ENCODE peak calls at places on chromosomes 5 and 9, in seven cellular contexts. One of them, this sample, is unnamed.

GRCh38 chr5:107958861-107959260 is 288.1 kb upstream of the EFNA5 start:
- DNase-seq in brain microvascular endothelial cell: no peak
- DNase-seq in tibial artery: no peak
- DNase-seq in AG04450: no peak
- DNase-seq in HCT116: no peak
- DNase-seq in heart left ventricle: no peak
- DNase-seq in PC-9: no peak
- DNase-seq in this sample: no peak

GRCh38 chr5:124744170-124744911 is 2.1 kb downstream of the ZNF608 start:
- DNase-seq in brain microvascular endothelial cell: no peak
- DNase-seq in tibial artery: peak
- DNase-seq in AG04450: no peak
- DNase-seq in heart left ventricle: peak
- DNase-seq in PC-9: no peak
- DNase-seq in HCT116: no peak
- DNase-seq in this sample: no peak

GRCh38 chr5:157801-158200 is 33.5 kb upstream of the LRRC14B start:
- DNase-seq in tibial artery: no peak
- DNase-seq in AG04450: no peak
- DNase-seq in heart left ventricle: no peak
- DNase-seq in PC-9: no peak
- DNase-seq in brain microvascular endothelial cell: no peak
- DNase-seq in HCT116: no peak
- DNase-seq in this sample: peak

GRCh38 chr5:56409331-56410190 is 176.4 kb upstream of the ANKRD55 start:
- DNase-seq in brain microvascular endothelial cell: peak
- DNase-seq in HCT116: no peak
- DNase-seq in heart left ventricle: peak
- DNase-seq in PC-9: peak
- DNase-seq in AG04450: peak
- DNase-seq in tibial artery: peak
- DNase-seq in this sample: peak

GRCh38 chr5:75512383-75513074 is 838 bp downstream of the POLK start:
- DNase-seq in HCT116: no peak
- DNase-seq in tibial artery: no peak
- DNase-seq in PC-9: no peak
- DNase-seq in AG04450: no peak
- DNase-seq in brain microvascular endothelial cell: no peak
- DNase-seq in heart left ventricle: no peak
- DNase-seq in this sample: peak

GRCh38 chr5:154519375-154519774 is 41.3 kb upstream of the HAND1 start:
- DNase-seq in AG04450: no peak
- DNase-seq in PC-9: peak
- DNase-seq in brain microvascular endothelial cell: peak
- DNase-seq in HCT116: no peak
- DNase-seq in tibial artery: no peak
- DNase-seq in heart left ventricle: no peak
- DNase-seq in this sample: no peak

GRCh38 chr9:122164286-122164685 is 4.6 kb downstream of the MORN5 start:
- DNase-seq in PC-9: no peak
- DNase-seq in brain microvascular endothelial cell: no peak
- DNase-seq in AG04450: no peak
- DNase-seq in heart left ventricle: no peak
- DNase-seq in HCT116: no peak
- DNase-seq in tibial artery: no peak
- DNase-seq in this sample: no peak

GRCh38 chr5:75640395-75640794 is 29.1 kb downstream of the ANKDD1B start:
- DNase-seq in HCT116: peak
- DNase-seq in AG04450: no peak
- DNase-seq in tibial artery: no peak
- DNase-seq in brain microvascular endothelial cell: peak
- DNase-seq in PC-9: peak
- DNase-seq in heart left ventricle: no peak
- DNase-seq in this sample: peak

GRCh38 chr5:132385321-132386105 is 16.0 kb downstream of the SLC22A5 start:
- DNase-seq in AG04450: no peak
- DNase-seq in HCT116: no peak
- DNase-seq in tibial artery: peak
- DNase-seq in brain microvascular endothelial cell: peak
- DNase-seq in PC-9: peak
- DNase-seq in heart left ventricle: peak
- DNase-seq in this sample: peak

GRCh38 chr5:55438931-55439477 is 95.8 kb downstream of the PLPP1 start:
- DNase-seq in heart left ventricle: no peak
- DNase-seq in brain microvascular endothelial cell: peak
- DNase-seq in tibial artery: peak
- DNase-seq in HCT116: no peak
- DNase-seq in PC-9: no peak
- DNase-seq in AG04450: peak
- DNase-seq in this sample: peak

GRCh38 chr5:82105457-82105856 is 133.6 kb downstream of the ATG10 start:
- DNase-seq in heart left ventricle: no peak
- DNase-seq in tibial artery: no peak
- DNase-seq in HCT116: no peak
- DNase-seq in brain microvascular endothelial cell: no peak
- DNase-seq in AG04450: no peak
- DNase-seq in PC-9: no peak
- DNase-seq in this sample: no peak

GRCh38 chr5:128304121-128304520 is 220.6 kb downstream of the SLC12A2 start:
- DNase-seq in tibial artery: no peak
- DNase-seq in AG04450: no peak
- DNase-seq in HCT116: no peak
- DNase-seq in heart left ventricle: no peak
- DNase-seq in PC-9: no peak
- DNase-seq in brain microvascular endothelial cell: peak
- DNase-seq in this sample: peak

GRCh38 chr9:96450613-96451544 is 910 bp downstream of the HABP4 start:
- DNase-seq in heart left ventricle: peak
- DNase-seq in PC-9: no peak
- DNase-seq in tibial artery: peak
- DNase-seq in HCT116: no peak
- DNase-seq in AG04450: no peak
- DNase-seq in brain microvascular endothelial cell: peak
- DNase-seq in this sample: peak

GRCh38 chr5:473344-474192 is 30.6 kb downstream of the EXOC3 start:
- DNase-seq in HCT116: no peak
- DNase-seq in AG04450: no peak
- DNase-seq in heart left ventricle: no peak
- DNase-seq in tibial artery: no peak
- DNase-seq in brain microvascular endothelial cell: no peak
- DNase-seq in PC-9: peak
- DNase-seq in this sample: peak

GRCh38 chr5:96220610-96221390 is 212.2 kb downstream of the PCSK1 start:
- DNase-seq in HCT116: no peak
- DNase-seq in AG04450: no peak
- DNase-seq in tibial artery: no peak
- DNase-seq in brain microvascular endothelial cell: no peak
- DNase-seq in heart left ventricle: no peak
- DNase-seq in PC-9: no peak
- DNase-seq in this sample: no peak

GRCh38 chr5:78758169-78758839 is 109.7 kb upstream of the LHFPL2 start:
- DNase-seq in PC-9: peak
- DNase-seq in tibial artery: no peak
- DNase-seq in AG04450: peak
- DNase-seq in heart left ventricle: no peak
- DNase-seq in HCT116: no peak
- DNase-seq in brain microvascular endothelial cell: no peak
- DNase-seq in this sample: peak

GRCh38 chr5:149069711-149070110 is 6.8 kb upstream of the SH3TC2 start:
- DNase-seq in HCT116: no peak
- DNase-seq in AG04450: no peak
- DNase-seq in heart left ventricle: peak
- DNase-seq in brain microvascular endothelial cell: no peak
- DNase-seq in PC-9: no peak
- DNase-seq in tibial artery: no peak
- DNase-seq in this sample: no peak

GRCh38 chr5:60594715-60595114 is 105.3 kb downstream of the DEPDC1B start:
- DNase-seq in brain microvascular endothelial cell: no peak
- DNase-seq in heart left ventricle: no peak
- DNase-seq in HCT116: no peak
- DNase-seq in tibial artery: no peak
- DNase-seq in AG04450: no peak
- DNase-seq in PC-9: no peak
- DNase-seq in this sample: no peak

GRCh38 chr5:153965102-153965645 is 73.5 kb downstream of the FAM114A2 start:
- DNase-seq in tibial artery: peak
- DNase-seq in AG04450: peak
- DNase-seq in PC-9: no peak
- DNase-seq in brain microvascular endothelial cell: peak
- DNase-seq in heart left ventricle: peak
- DNase-seq in HCT116: peak
- DNase-seq in this sample: peak

GRCh38 chr9:98136489-98136888 is 17.5 kb upstream of the TRIM14 start:
- DNase-seq in brain microvascular endothelial cell: no peak
- DNase-seq in HCT116: no peak
- DNase-seq in heart left ventricle: no peak
- DNase-seq in AG04450: no peak
- DNase-seq in tibial artery: no peak
- DNase-seq in PC-9: no peak
- DNase-seq in this sample: no peak

GRCh38 chr9:34177906-34178697 is 741 bp upstream of the UBAP1 start:
- DNase-seq in tibial artery: no peak
- DNase-seq in heart left ventricle: no peak
- DNase-seq in HCT116: no peak
- DNase-seq in brain microvascular endothelial cell: no peak
- DNase-seq in AG04450: no peak
- DNase-seq in PC-9: no peak
- DNase-seq in this sample: no peak

GRCh38 chr5:73381587-73382411 is 66.8 kb downstream of the FOXD1 start:
- DNase-seq in heart left ventricle: no peak
- DNase-seq in HCT116: no peak
- DNase-seq in AG04450: no peak
- DNase-seq in brain microvascular endothelial cell: no peak
- DNase-seq in tibial artery: no peak
- DNase-seq in PC-9: no peak
- DNase-seq in this sample: no peak

GRCh38 chr5:25881318-25882036 is 1156.9 kb downstream of the CDH9 start:
- DNase-seq in PC-9: no peak
- DNase-seq in brain microvascular endothelial cell: no peak
- DNase-seq in AG04450: no peak
- DNase-seq in tibial artery: no peak
- DNase-seq in HCT116: no peak
- DNase-seq in heart left ventricle: no peak
- DNase-seq in this sample: no peak

DNA sequence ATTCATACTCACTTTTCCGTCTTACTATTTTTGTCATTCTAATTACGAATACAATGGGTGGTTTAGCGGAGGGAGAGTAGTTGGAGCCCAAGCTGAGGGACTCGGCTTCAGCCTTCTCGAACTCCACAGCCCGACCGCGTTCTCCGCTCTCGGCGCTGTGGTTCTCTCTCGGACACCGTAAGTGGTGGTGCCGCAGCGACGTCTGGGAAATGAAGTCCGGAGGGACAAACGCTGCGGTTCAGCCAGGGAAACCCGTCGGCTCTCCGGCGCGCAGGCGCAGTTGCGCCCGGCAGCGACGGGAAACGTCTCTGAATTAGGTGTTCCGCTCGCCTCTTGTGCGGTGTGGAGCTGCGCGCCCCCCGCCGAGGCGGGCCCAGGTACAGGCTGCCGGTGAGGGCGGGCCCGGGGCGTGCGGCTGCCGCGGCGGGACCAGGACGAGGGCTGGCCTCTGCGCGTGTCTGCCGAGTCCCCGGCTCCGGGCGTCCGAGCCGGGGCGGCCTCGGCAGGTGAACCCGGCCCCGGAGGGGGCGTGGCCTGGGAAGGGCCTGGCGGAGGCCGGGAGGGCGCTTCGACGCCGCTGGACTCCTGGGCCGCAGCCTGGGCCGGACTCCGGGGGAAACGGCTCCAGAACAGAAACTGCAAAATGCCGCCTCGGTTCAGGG is at the start of gene ZNF879:
- DNase-seq in PC-9: peak
- DNase-seq in AG04450: peak
- DNase-seq in heart left ventricle: peak
- DNase-seq in HCT116: no peak
- DNase-seq in brain microvascular endothelial cell: peak
- DNase-seq in tibial artery: peak
- DNase-seq in this sample: peak
- H3K27ac ChIP-seq in PC-9: no peak
- H3K27ac ChIP-seq in AG04450: peak
- H3K27ac ChIP-seq in heart left ventricle: peak
- H3K27ac ChIP-seq in HCT116: no peak
- H3K27ac ChIP-seq in brain microvascular endothelial cell: peak
- H3K27ac ChIP-seq in tibial artery: peak
- H3K27ac ChIP-seq in this sample: peak

GRCh38 chr9:20553750-20554149 is 68.5 kb downstream of the MLLT3 start:
- DNase-seq in heart left ventricle: no peak
- DNase-seq in brain microvascular endothelial cell: no peak
- DNase-seq in AG04450: no peak
- DNase-seq in HCT116: no peak
- DNase-seq in tibial artery: no peak
- DNase-seq in PC-9: no peak
- DNase-seq in this sample: no peak

GRCh38 chr9:20550326-20550725 is 72.0 kb downstream of the MLLT3 start:
- DNase-seq in heart left ventricle: no peak
- DNase-seq in brain microvascular endothelial cell: no peak
- DNase-seq in AG04450: no peak
- DNase-seq in PC-9: no peak
- DNase-seq in tibial artery: no peak
- DNase-seq in HCT116: no peak
- DNase-seq in this sample: no peak

GRCh38 chr9:20551236-20551635 is 71.1 kb downstream of the MLLT3 start:
- DNase-seq in brain microvascular endothelial cell: no peak
- DNase-seq in heart left ventricle: no peak
- DNase-seq in HCT116: no peak
- DNase-seq in AG04450: no peak
- DNase-seq in PC-9: peak
- DNase-seq in tibial artery: no peak
- DNase-seq in this sample: no peak

GRCh38 chr9:20552874-20553624 is 69.2 kb downstream of the MLLT3 start:
- DNase-seq in HCT116: no peak
- DNase-seq in heart left ventricle: no peak
- DNase-seq in brain microvascular endothelial cell: no peak
- DNase-seq in tibial artery: no peak
- DNase-seq in PC-9: peak
- DNase-seq in AG04450: no peak
- DNase-seq in this sample: no peak

GRCh38 chr9:20551835-20552234 is 70.5 kb downstream of the MLLT3 start:
- DNase-seq in PC-9: peak
- DNase-seq in brain microvascular endothelial cell: no peak
- DNase-seq in heart left ventricle: no peak
- DNase-seq in tibial artery: no peak
- DNase-seq in AG04450: no peak
- DNase-seq in HCT116: no peak
- DNase-seq in this sample: no peak
- H3K27ac ChIP-seq in PC-9: peak
- H3K27ac ChIP-seq in brain microvascular endothelial cell: no peak
- H3K27ac ChIP-seq in heart left ventricle: no peak
- H3K27ac ChIP-seq in tibial artery: no peak
- H3K27ac ChIP-seq in AG04450: no peak
- H3K27ac ChIP-seq in HCT116: no peak
- H3K27ac ChIP-seq in this sample: no peak

GRCh38 chr5:129358069-129358468 is 102.0 kb upstream of the ADAMTS19 start:
- DNase-seq in brain microvascular endothelial cell: no peak
- DNase-seq in AG04450: no peak
- DNase-seq in heart left ventricle: no peak
- DNase-seq in PC-9: no peak
- DNase-seq in HCT116: no peak
- DNase-seq in tibial artery: no peak
- DNase-seq in this sample: no peak
- H3K27ac ChIP-seq in brain microvascular endothelial cell: no peak
- H3K27ac ChIP-seq in AG04450: no peak
- H3K27ac ChIP-seq in heart left ventricle: no peak
- H3K27ac ChIP-seq in PC-9: no peak
- H3K27ac ChIP-seq in HCT116: no peak
- H3K27ac ChIP-seq in tibial artery: no peak
- H3K27ac ChIP-seq in this sample: no peak

GRCh38 chr5:36244076-36244475 is 2.4 kb upstream of the NADK2 start:
- DNase-seq in heart left ventricle: no peak
- DNase-seq in PC-9: peak
- DNase-seq in brain microvascular endothelial cell: no peak
- DNase-seq in AG04450: no peak
- DNase-seq in tibial artery: no peak
- DNase-seq in HCT116: no peak
- DNase-seq in this sample: no peak
- H3K27ac ChIP-seq in heart left ventricle: no peak
- H3K27ac ChIP-seq in PC-9: no peak
- H3K27ac ChIP-seq in brain microvascular endothelial cell: no peak
- H3K27ac ChIP-seq in AG04450: no peak
- H3K27ac ChIP-seq in tibial artery: peak
- H3K27ac ChIP-seq in HCT116: no peak
- H3K27ac ChIP-seq in this sample: no peak

This sample was measured in osteoblast.